ENCODE peak calls at places on chromosomes 4 and X, in five cellular contexts. One of them, this sample, is unnamed.

GRCh38 chrX:118348186-118348810 is 2.4 kb downstream of the WDR44 start:
- DNase-seq in uterus: no peak
- DNase-seq in frontal cortex: no peak
- DNase-seq in NCI-H146: no peak
- DNase-seq in anterior cingulate cortex: no peak
- DNase-seq in this sample: no peak

GRCh38 chr4:70197842-70198241 is 2.3 kb downstream of the ODAM start:
- DNase-seq in frontal cortex: no peak
- DNase-seq in NCI-H146: no peak
- DNase-seq in anterior cingulate cortex: no peak
- DNase-seq in uterus: no peak
- DNase-seq in this sample: no peak

GRCh38 chr4:128521634-128522253 is 234.1 kb upstream of the PGRMC2 start:
- DNase-seq in frontal cortex: no peak
- DNase-seq in NCI-H146: no peak
- DNase-seq in anterior cingulate cortex: no peak
- DNase-seq in uterus: no peak
- DNase-seq in this sample: no peak

GRCh38 chr4:41197495-41197894 is 16.8 kb downstream of the APBB2 start:
- DNase-seq in NCI-H146: no peak
- DNase-seq in uterus: no peak
- DNase-seq in anterior cingulate cortex: no peak
- DNase-seq in frontal cortex: no peak
- DNase-seq in this sample: no peak

GRCh38 chrX:14697453-14697852 is 168.1 kb downstream of the GLRA2 start:
- DNase-seq in NCI-H146: peak
- DNase-seq in frontal cortex: no peak
- DNase-seq in uterus: no peak
- DNase-seq in anterior cingulate cortex: no peak
- DNase-seq in this sample: no peak

GRCh38 chr4:77220841-77221613 is 64.0 kb downstream of the CCNG2 start:
- DNase-seq in NCI-H146: no peak
- DNase-seq in uterus: peak
- DNase-seq in anterior cingulate cortex: no peak
- DNase-seq in frontal cortex: no peak
- DNase-seq in this sample: no peak

GRCh38 chrX:15269618-15270521 is at the start of gene ASB9:
- DNase-seq in NCI-H146: peak
- DNase-seq in uterus: no peak
- DNase-seq in frontal cortex: no peak
- DNase-seq in anterior cingulate cortex: no peak
- DNase-seq in this sample: no peak

GRCh38 chrX:106935175-106935574 is 15.0 kb downstream of the CLDN2 start:
- DNase-seq in anterior cingulate cortex: no peak
- DNase-seq in uterus: no peak
- DNase-seq in frontal cortex: no peak
- DNase-seq in NCI-H146: no peak
- DNase-seq in this sample: no peak

GRCh38 chr4:37685726-37686372 is 327 bp downstream of the RELL1 start:
- DNase-seq in anterior cingulate cortex: no peak
- DNase-seq in frontal cortex: peak
- DNase-seq in uterus: no peak
- DNase-seq in NCI-H146: peak
- DNase-seq in this sample: peak

GRCh38 chr4:129327637-129328036 is 231.7 kb downstream of the C4orf33 start:
- DNase-seq in anterior cingulate cortex: no peak
- DNase-seq in NCI-H146: no peak
- DNase-seq in frontal cortex: no peak
- DNase-seq in uterus: no peak
- DNase-seq in this sample: no peak

GRCh38 chrX:49246541-49246940 is 11.3 kb downstream of the CCDC22 start:
- DNase-seq in frontal cortex: no peak
- DNase-seq in anterior cingulate cortex: no peak
- DNase-seq in uterus: no peak
- DNase-seq in NCI-H146: no peak
- DNase-seq in this sample: no peak

GRCh38 chrX:10011991-10012390 is 44.8 kb downstream of the CLDN34 start:
- DNase-seq in NCI-H146: no peak
- DNase-seq in frontal cortex: no peak
- DNase-seq in uterus: no peak
- DNase-seq in anterior cingulate cortex: no peak
- DNase-seq in this sample: no peak

GRCh38 chrX:12421918-12422317 is 283.6 kb downstream of the FRMPD4 start:
- DNase-seq in NCI-H146: no peak
- DNase-seq in frontal cortex: no peak
- DNase-seq in anterior cingulate cortex: no peak
- DNase-seq in uterus: no peak
- DNase-seq in this sample: no peak

GRCh38 chr4:165360041-165360782 is 18.6 kb upstream of the CPE start:
- DNase-seq in uterus: no peak
- DNase-seq in anterior cingulate cortex: no peak
- DNase-seq in frontal cortex: no peak
- DNase-seq in NCI-H146: no peak
- DNase-seq in this sample: no peak

GRCh38 chr4:125702406-125702805 is 387.7 kb downstream of the FAT4 start:
- DNase-seq in NCI-H146: no peak
- DNase-seq in uterus: no peak
- DNase-seq in frontal cortex: no peak
- DNase-seq in anterior cingulate cortex: no peak
- DNase-seq in this sample: no peak